ENCODE peak calls at places on chromosomes 12 and 14, in ten cellular contexts. One of them, this sample, is unnamed.

GRCh38 chr12:53465679-53466078 is 13.8 kb downstream of the PCBP2 start:
- DNase-seq in Daoy: no peak
- DNase-seq in SW 1271: no peak
- DNase-seq in activated T-helper 9 cell treated with anti-CD3 and anti-CD28 coated beads, Interleukin-2, amount 50 U/mL, for 16 hours: no peak
- DNase-seq in EL: no peak
- DNase-seq in activated T-cell treated with anti-CD3 and anti-CD28 coated beads for 48 hours: no peak
- DNase-seq in globus pallidus: no peak
- DNase-seq in HuH-7.5: no peak
- DNase-seq in NCI-H146: no peak
- DNase-seq in glutamatergic neuron: no peak
- DNase-seq in this sample: no peak

GRCh38 chr12:121404734-121405133 is 4.8 kb downstream of the RNF34 start:
- DNase-seq in Daoy: no peak
- DNase-seq in SW 1271: no peak
- DNase-seq in activated T-helper 9 cell treated with anti-CD3 and anti-CD28 coated beads, Interleukin-2, amount 50 U/mL, for 16 hours: no peak
- DNase-seq in EL: no peak
- DNase-seq in activated T-cell treated with anti-CD3 and anti-CD28 coated beads for 48 hours: no peak
- DNase-seq in globus pallidus: no peak
- DNase-seq in HuH-7.5: no peak
- DNase-seq in NCI-H146: peak; percentile 88
- DNase-seq in glutamatergic neuron: no peak
- DNase-seq in this sample: no peak

GRCh38 chr14:99809376-99809775 is 16.2 kb downstream of the EML1 start:
- DNase-seq in Daoy: no peak
- DNase-seq in SW 1271: no peak
- DNase-seq in activated T-helper 9 cell treated with anti-CD3 and anti-CD28 coated beads, Interleukin-2, amount 50 U/mL, for 16 hours: no peak
- DNase-seq in EL: peak; percentile 33
- DNase-seq in activated T-cell treated with anti-CD3 and anti-CD28 coated beads for 48 hours: no peak
- DNase-seq in globus pallidus: peak; percentile 72
- DNase-seq in HuH-7.5: no peak
- DNase-seq in NCI-H146: no peak
- DNase-seq in glutamatergic neuron: no peak
- DNase-seq in this sample: no peak

GRCh38 chr14:35808076-35808657 is 928 bp downstream of the RALGAPA1 start:
- DNase-seq in Daoy: peak; percentile 39
- DNase-seq in SW 1271: no peak
- DNase-seq in activated T-helper 9 cell treated with anti-CD3 and anti-CD28 coated beads, Interleukin-2, amount 50 U/mL, for 16 hours: no peak
- DNase-seq in EL: no peak
- DNase-seq in activated T-cell treated with anti-CD3 and anti-CD28 coated beads for 48 hours: no peak
- DNase-seq in globus pallidus: peak; percentile 39
- DNase-seq in HuH-7.5: no peak
- DNase-seq in NCI-H146: peak; percentile 23
- DNase-seq in glutamatergic neuron: no peak
- DNase-seq in this sample: no peak

GRCh38 chr14:51730094-51730493 is 78.4 kb downstream of the FRMD6 start:
- DNase-seq in Daoy: no peak
- DNase-seq in SW 1271: no peak
- DNase-seq in activated T-helper 9 cell treated with anti-CD3 and anti-CD28 coated beads, Interleukin-2, amount 50 U/mL, for 16 hours: no peak
- DNase-seq in EL: no peak
- DNase-seq in activated T-cell treated with anti-CD3 and anti-CD28 coated beads for 48 hours: no peak
- DNase-seq in globus pallidus: no peak
- DNase-seq in HuH-7.5: no peak
- DNase-seq in NCI-H146: no peak
- DNase-seq in glutamatergic neuron: no peak
- DNase-seq in this sample: no peak

GRCh38 chr12:121115530-121115929 is 17.1 kb upstream of the P2RX7 start:
- DNase-seq in Daoy: no peak
- DNase-seq in SW 1271: no peak
- DNase-seq in activated T-helper 9 cell treated with anti-CD3 and anti-CD28 coated beads, Interleukin-2, amount 50 U/mL, for 16 hours: no peak
- DNase-seq in EL: no peak
- DNase-seq in activated T-cell treated with anti-CD3 and anti-CD28 coated beads for 48 hours: no peak
- DNase-seq in globus pallidus: no peak
- DNase-seq in HuH-7.5: no peak
- DNase-seq in NCI-H146: no peak
- DNase-seq in glutamatergic neuron: no peak
- DNase-seq in this sample: no peak

GRCh38 chr12:47725091-47725772 is at the start of gene ENDOU:
- DNase-seq in Daoy: no peak
- DNase-seq in SW 1271: no peak
- DNase-seq in activated T-helper 9 cell treated with anti-CD3 and anti-CD28 coated beads, Interleukin-2, amount 50 U/mL, for 16 hours: no peak
- DNase-seq in EL: no peak
- DNase-seq in activated T-cell treated with anti-CD3 and anti-CD28 coated beads for 48 hours: no peak
- DNase-seq in globus pallidus: no peak
- DNase-seq in HuH-7.5: no peak
- DNase-seq in NCI-H146: no peak
- DNase-seq in glutamatergic neuron: no peak
- DNase-seq in this sample: no peak

GRCh38 chr12:49017764-49018281 is 753 bp downstream of the PRKAG1 start:
- DNase-seq in Daoy: peak; percentile 55
- DNase-seq in SW 1271: peak; percentile 11
- DNase-seq in activated T-helper 9 cell treated with anti-CD3 and anti-CD28 coated beads, Interleukin-2, amount 50 U/mL, for 16 hours: no peak
- DNase-seq in EL: peak; percentile 54
- DNase-seq in activated T-cell treated with anti-CD3 and anti-CD28 coated beads for 48 hours: peak; percentile 58
- DNase-seq in globus pallidus: no peak
- DNase-seq in HuH-7.5: no peak
- DNase-seq in NCI-H146: peak; percentile 47
- DNase-seq in glutamatergic neuron: no peak
- DNase-seq in this sample: no peak

GRCh38 chr14:26163761-26164160 is 434.1 kb downstream of the NOVA1 start:
- DNase-seq in Daoy: peak; percentile 5
- DNase-seq in SW 1271: no peak
- DNase-seq in activated T-helper 9 cell treated with anti-CD3 and anti-CD28 coated beads, Interleukin-2, amount 50 U/mL, for 16 hours: no peak
- DNase-seq in EL: no peak
- DNase-seq in activated T-cell treated with anti-CD3 and anti-CD28 coated beads for 48 hours: no peak
- DNase-seq in globus pallidus: peak; percentile 36
- DNase-seq in HuH-7.5: no peak
- DNase-seq in NCI-H146: peak; percentile 47
- DNase-seq in glutamatergic neuron: no peak
- DNase-seq in this sample: peak; percentile 7

GRCh38 chr12:100031821-100032220 is 47.1 kb upstream of the ANKS1B start:
- DNase-seq in Daoy: no peak
- DNase-seq in SW 1271: no peak
- DNase-seq in activated T-helper 9 cell treated with anti-CD3 and anti-CD28 coated beads, Interleukin-2, amount 50 U/mL, for 16 hours: no peak
- DNase-seq in EL: no peak
- DNase-seq in activated T-cell treated with anti-CD3 and anti-CD28 coated beads for 48 hours: no peak
- DNase-seq in globus pallidus: no peak
- DNase-seq in HuH-7.5: no peak
- DNase-seq in NCI-H146: no peak
- DNase-seq in glutamatergic neuron: no peak
- DNase-seq in this sample: no peak